ENCODE peak calls at places on chromosomes 5 and 9, in seven cellular contexts. T is body of pancreas, R is heart left ventricle, J is IMR-90, N is A549, D is vagina, C is uterus. I is an unnamed sample.
A peak's percentile ranks its signal among the peaks of the same experiment; 100 is the strongest.

GRCh38 chr5:176360894-176361436 is 599 bp downstream of the KIAA1191 start:
- DNase-seq in T (peak; percentile 18), R (peak; percentile 57), J (peak; percentile 4), N (no peak), D (no peak), C (no peak), I (peak; percentile 46)

GRCh38 chr5:37668524-37669047 is 171.3 kb downstream of the GDNF start:
- DNase-seq in T (peak; percentile 78), R (no peak), J (peak; percentile 100), N (peak; percentile 93), D (no peak), C (no peak), I (no peak)

GRCh38 chr9:89686134-89686533 is 81.3 kb downstream of the GADD45G start:
- DNase-seq in T (peak; percentile 90), R (no peak), J (no peak), N (no peak), D (no peak), C (no peak), I (no peak)

GRCh38 chr9:133155156-133155555 is 8.6 kb downstream of the GBGT1 start:
- DNase-seq in T (no peak), R (peak; percentile 34), J (no peak), N (no peak), D (no peak), C (no peak), I (no peak)

GRCh38 chr5:131386779-131387178 is 122.9 kb downstream of the CDC42SE2 start:
- DNase-seq in T (no peak), R (no peak), J (peak; percentile 20), N (no peak), D (no peak), C (no peak), I (no peak)

GRCh38 chr5:159316519-159317383 is 13.5 kb downstream of the IL12B start:
- DNase-seq in T (peak; percentile 25), R (no peak), J (peak; percentile 67), N (peak; percentile 79), D (no peak), C (no peak), I (no peak)

GRCh38 chr5:44389410-44389879 is at the start of gene FGF10:
- DNase-seq in T (peak; percentile 53), R (peak; percentile 60), J (no peak), N (no peak), D (no peak), C (peak; percentile 41), I (peak; percentile 49)

GRCh38 chr9:126790561-126790960 is 14.3 kb upstream of the ZBTB43 start:
- DNase-seq in T (no peak), R (no peak), J (no peak), N (no peak), D (no peak), C (no peak), I (no peak)

GRCh38 chr5:57804007-57804444 is 321.4 kb upstream of the ACTBL2 start:
- DNase-seq in T (no peak), R (no peak), J (peak; percentile 83), N (no peak), D (no peak), C (no peak), I (no peak)

GRCh38 chr5:171882118-171882517 is 96.5 kb downstream of the SMIM23 start:
- DNase-seq in T (no peak), R (no peak), J (no peak), N (no peak), D (no peak), C (no peak), I (no peak)

GRCh38 chr5:65809817-65810531 is 88.0 kb downstream of the NLN start:
- DNase-seq in T (no peak), R (peak; percentile 68), J (peak; percentile 62), N (peak; percentile 6), D (no peak), C (peak; percentile 57), I (no peak)

GRCh38 chr5:90387508-90387907 is 22.0 kb downstream of the CETN3 start:
- DNase-seq in T (no peak), R (no peak), J (no peak), N (no peak), D (no peak), C (no peak), I (no peak)

GRCh38 chr5:124061663-124062062 is 549.7 kb downstream of the CSNK1G3 start:
- DNase-seq in T (peak; percentile 83), R (no peak), J (peak; percentile 28), N (no peak), D (no peak), C (peak; percentile 24), I (no peak)

GRCh38 chr9:31185831-31186230 is 1198.6 kb upstream of the ACO1 start:
- DNase-seq in T (no peak), R (no peak), J (peak; percentile 26), N (no peak), D (no peak), C (no peak), I (no peak)

GRCh38 chr5:115166744-115167393 is 2.8 kb downstream of the TRIM36 start:
- DNase-seq in T (no peak), R (peak; percentile 58), J (no peak), N (no peak), D (no peak), C (no peak), I (no peak)

GRCh38 chr9:68500457-68501158 is 40.1 kb downstream of the TMEM252 start:
- DNase-seq in T (no peak), R (no peak), J (peak; percentile 70), N (peak; percentile 80), D (no peak), C (no peak), I (no peak)

GRCh38 chr5:163696270-163696887 is 191.0 kb downstream of the MAT2B start:
- DNase-seq in T (peak; percentile 33), R (no peak), J (peak; percentile 89), N (peak; percentile 48), D (no peak), C (no peak), I (no peak)

GRCh38 chr5:84718377-84718776 is 333.7 kb upstream of the EDIL3 start:
- DNase-seq in T (no peak), R (no peak), J (peak; percentile 9), N (no peak), D (no peak), C (no peak), I (no peak)

GRCh38 chr5:168773231-168773630 is 194.1 kb upstream of the PANK3 start:
- DNase-seq in T (no peak), R (no peak), J (no peak), N (no peak), D (no peak), C (no peak), I (no peak)

DNA sequence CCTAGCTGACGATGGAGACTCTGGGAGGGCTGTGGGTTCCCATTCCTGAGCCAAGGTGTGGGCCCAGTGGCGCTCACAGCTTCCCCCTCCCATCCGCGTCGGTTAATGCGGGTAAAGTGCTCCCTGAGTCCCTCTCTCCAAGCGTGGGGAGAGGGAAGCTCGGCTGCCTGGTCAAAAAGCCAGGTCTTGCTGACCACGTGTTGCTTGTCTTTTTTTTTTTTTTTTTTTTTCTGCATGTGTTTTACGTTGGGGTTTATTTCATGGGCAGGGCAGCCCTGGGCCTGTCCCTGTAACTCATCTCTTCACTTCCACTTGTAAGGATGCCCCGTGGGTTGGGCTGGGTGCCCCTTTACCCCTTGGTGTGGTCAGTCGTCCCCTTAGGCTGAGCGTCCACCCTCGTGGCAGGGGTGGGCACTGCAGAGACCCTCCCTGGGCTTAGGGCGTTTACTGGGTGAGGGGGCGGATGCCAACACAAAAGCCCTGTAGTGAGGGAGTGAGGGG is 11.9 kb downstream of the NKD2 start:
- DNase-seq in T (no peak), R (peak; percentile 55), J (no peak), N (no peak), D (no peak), C (no peak), I (no peak)
- H3K4me1 ChIP-seq in T (no peaks in the 10 kb centered on the region), R (no peaks in the 10 kb centered on the region), J (no peaks in the 10 kb centered on the region), N (no peaks in the 10 kb centered on the region), D (peaks cover 6% of the 10 kb centered on the region), C (no peaks in the 10 kb centered on the region), I (no peaks in the 10 kb centered on the region)

GRCh38 chr9:4666042-4666699 is at the start of gene SPATA6L:
- DNase-seq in T (peak; percentile 80), R (peak; percentile 84), J (peak; percentile 45), N (peak; percentile 63), D (no peak), C (peak; percentile 73), I (peak; percentile 82)
- TF ChIP-seq POLR2A in T (peak; percentile 83), R (no peak), J (no peak), N (peak; percentile 72), D (no peak), C (peak; percentile 28), I (peak; percentile 77)

GRCh38 chr9:112031400-112031799 is 134.8 kb downstream of the UGCG start:
- DNase-seq in T (no peak), R (no peak), J (no peak), N (no peak), D (no peak), C (no peak), I (no peak)
- H3K4me1 ChIP-seq in T (peaks cover 13% of the 10 kb centered on the region), R (no peaks in the 10 kb centered on the region), J (peaks cover 31% of the 10 kb centered on the region), N (peaks cover 32% of the 10 kb centered on the region), D (no peaks in the 10 kb centered on the region), C (no peaks in the 10 kb centered on the region), I (peaks cover 24% of the 10 kb centered on the region)

GRCh38 chr5:149990518-149991376 is 9.7 kb downstream of the TIGD6 start:
- DNase-seq in T (peak; percentile 83), R (no peak), J (peak; percentile 76), N (peak; percentile 81), D (no peak), C (peak; percentile 62), I (no peak)
- TF ChIP-seq POLR2A in T (no peak), R (no peak), J (no peak), N (no peak), D (no peak), C (no peak), I (no peak)

DNA sequence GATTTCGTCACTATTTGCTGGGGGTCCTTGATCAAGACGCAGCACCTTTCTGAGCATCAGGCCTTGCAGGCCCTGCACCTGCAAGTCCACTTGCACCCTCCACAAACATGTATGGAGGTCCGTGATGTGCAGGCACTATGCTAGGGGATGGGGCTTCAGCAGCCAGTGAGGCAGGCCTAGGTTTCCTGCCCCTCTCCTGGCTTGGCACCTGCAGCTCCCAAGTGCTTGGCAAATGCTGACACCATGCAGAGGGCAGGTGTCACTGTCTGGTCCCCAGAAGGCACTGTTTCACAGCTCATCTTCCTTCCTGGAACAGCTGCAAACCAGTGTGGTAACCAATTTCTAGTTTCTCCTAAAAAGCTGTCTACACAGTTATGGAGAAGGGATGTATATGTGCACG is 29.7 kb downstream of the ADAM19 start:
- DNase-seq in T (no peak), R (no peak), J (no peak), N (no peak), D (no peak), C (no peak), I (no peak)
- H3K4me1 ChIP-seq in T (no peaks in the 10 kb centered on the region), R (peaks cover 73% of the 10 kb centered on the region), J (peaks cover 54% of the 10 kb centered on the region), N (peaks cover 36% of the 10 kb centered on the region), D (peaks cover 77% of the 10 kb centered on the region), C (peaks cover 11% of the 10 kb centered on the region), I (peaks cover 4% of the 10 kb centered on the region)